ENCODE peak calls at places on chromosome 20, in ten cellular contexts. U, D, I, N, C, M, B, K, R and F are unnamed samples.

GRCh38 chr20:47502801-47503239 is 1.1 kb downstream of the NCOA3 start:
- DNase-seq in U (peak; percentile 32), D (peak; percentile 43), I (peak; percentile 94), N (no peak), C (peak; percentile 63), M (no peak), B (no peak), K (no peak), R (no peak), F (peak; percentile 39)

GRCh38 chr20:32449057-32449889 is 91.1 kb downstream of the ASXL1 start:
- DNase-seq in U (no peak), D (no peak), I (no peak), N (no peak), C (no peak), M (no peak), B (no peak), K (no peak), R (no peak), F (no peak)

GRCh38 chr20:41454250-41454649 is 87.6 kb upstream of the EMILIN3 start:
- DNase-seq in U (no peak), D (no peak), I (no peak), N (no peak), C (no peak), M (no peak), B (no peak), K (no peak), R (no peak), F (no peak)

GRCh38 chr20:36818831-36819230 is 45.3 kb upstream of the DSN1 start:
- DNase-seq in U (no peak), D (no peak), I (no peak), N (no peak), C (no peak), M (no peak), B (no peak), K (peak; percentile 57), R (no peak), F (peak; percentile 53)

GRCh38 chr20:41370176-41370575 is 3.6 kb upstream of the EMILIN3 start:
- DNase-seq in U (no peak), D (peak; percentile 46), I (no peak), N (no peak), C (no peak), M (no peak), B (no peak), K (no peak), R (no peak), F (no peak)

GRCh38 chr20:50528804-50529351 is 18.7 kb downstream of the PTPN1 start:
- DNase-seq in U (no peak), D (no peak), I (no peak), N (no peak), C (peak; percentile 57), M (no peak), B (no peak), K (no peak), R (no peak), F (no peak)

GRCh38 chr20:61600061-61600460 is 348.0 kb downstream of the CDH4 start:
- DNase-seq in U (no peak), D (no peak), I (no peak), N (no peak), C (no peak), M (no peak), B (no peak), K (no peak), R (no peak), F (no peak)

GRCh38 chr20:313948-314347 is 11.4 kb upstream of the SOX12 start:
- DNase-seq in U (peak; percentile 57), D (peak; percentile 83), I (no peak), N (no peak), C (peak; percentile 90), M (no peak), B (no peak), K (no peak), R (no peak), F (no peak)

GRCh38 chr20:54559890-54560289 is 84.5 kb downstream of the DOK5 start:
- DNase-seq in U (no peak), D (no peak), I (no peak), N (no peak), C (no peak), M (no peak), B (no peak), K (no peak), R (no peak), F (no peak)

GRCh38 chr20:44642203-44643153 is 9.0 kb downstream of the ADA start:
- DNase-seq in U (peak; percentile 76), D (peak; percentile 60), I (no peak), N (no peak), C (peak; percentile 95), M (no peak), B (peak; percentile 86), K (peak; percentile 62), R (peak; percentile 10), F (peak; percentile 81)